ENCODE peak calls at places on chromosome 16, in nine cellular contexts. Q, H, A, F, D, X, W, K and U are unnamed samples.

GRCh38 chr16:23597003-23597756 is 1.1 kb upstream of the NDUFAB1 start:
- DNase-seq in Q (no peak), H (no peak), A (no peak), F (no peak), D (peak), X (peak), W (no peak), K (peak), U (peak)

GRCh38 chr16:58814348-58814801 is 80.3 kb upstream of the GOT2 start:
- DNase-seq in Q (no peak), H (peak), A (peak), F (peak), D (peak), X (no peak), W (peak), K (peak), U (peak)

GRCh38 chr16:21989141-21989540 is 11.8 kb downstream of the PDZD9 start:
- DNase-seq in Q (no peak), H (no peak), A (peak), F (no peak), D (no peak), X (no peak), W (no peak), K (no peak), U (no peak)

GRCh38 chr16:86575754-86576557 is 2.4 kb upstream of the FOXL1 start:
- DNase-seq in Q (peak), H (no peak), A (peak), F (no peak), D (peak), X (no peak), W (peak), K (peak), U (peak)

GRCh38 chr16:67521095-67521804 is 7.4 kb upstream of the RIPOR1 start:
- DNase-seq in Q (peak), H (peak), A (peak), F (peak), D (peak), X (peak), W (peak), K (peak), U (peak)

GRCh38 chr16:67713647-67714273 is 5.4 kb downstream of the GFOD2 start:
- DNase-seq in Q (no peak), H (no peak), A (no peak), F (no peak), D (no peak), X (no peak), W (peak), K (no peak), U (no peak)

GRCh38 chr16:50839356-50839755 is 97.5 kb downstream of the CYLD start:
- DNase-seq in Q (no peak), H (no peak), A (no peak), F (no peak), D (no peak), X (no peak), W (no peak), K (no peak), U (no peak)

GRCh38 chr16:70372921-70373550 is 26.3 kb downstream of the DDX19A start:
- DNase-seq in Q (no peak), H (no peak), A (no peak), F (no peak), D (no peak), X (no peak), W (no peak), K (no peak), U (no peak)

GRCh38 chr16:70473446-70474319 is 19.3 kb downstream of the FCSK start:
- DNase-seq in Q (no peak), H (no peak), A (no peak), F (no peak), D (no peak), X (no peak), W (no peak), K (no peak), U (peak)

GRCh38 chr16:56629531-56629930 is 2.9 kb upstream of the MT1M start:
- DNase-seq in Q (no peak), H (no peak), A (no peak), F (no peak), D (no peak), X (no peak), W (no peak), K (no peak), U (no peak)

GRCh38 chr16:28616636-28617035 is 6.8 kb upstream of the SULT1A1 start:
- DNase-seq in Q (no peak), H (no peak), A (no peak), F (no peak), D (no peak), X (no peak), W (no peak), K (no peak), U (no peak)

GRCh38 chr16:77652399-77652798 is 69.9 kb upstream of the NUDT7 start:
- DNase-seq in Q (no peak), H (no peak), A (no peak), F (no peak), D (no peak), X (no peak), W (no peak), K (no peak), U (no peak)